ENCODE peak calls at places on chromosomes 5 and 9, in eight cellular contexts. F is transverse colon; G is dorsolateral prefrontal cortex; B is IMR-90; T is CD8-positive, alpha-beta T cell; Y is cardiac fibroblast; A is lower leg skin; J is suprapubic skin. K is an unnamed sample.

GRCh38 chr9:99118782-99119466 is 14.0 kb downstream of the TGFBR1 start:
- DNase-seq in F (peak; percentile 33), G (no peak), B (no peak), T (peak; percentile 71), Y (no peak), A (no peak), J (no peak), K (no peak)

GRCh38 chr9:114389612-114390368 is 2.0 kb upstream of the AKNA start:
- DNase-seq in F (no peak), G (no peak), B (no peak), T (peak; percentile 36), Y (no peak), A (no peak), J (no peak), K (no peak)

GRCh38 chr9:90003046-90003355 is 398.2 kb downstream of the GADD45G start:
- DNase-seq in F (no peak), G (no peak), B (no peak), T (no peak), Y (no peak), A (no peak), J (peak; percentile 67), K (no peak)

GRCh38 chr5:160298189-160298588 is 14.2 kb downstream of the CCNJL start:
- DNase-seq in F (no peak), G (no peak), B (no peak), T (no peak), Y (no peak), A (peak; percentile 48), J (peak; percentile 24), K (no peak)

GRCh38 chr5:161086456-161086855 is 234.4 kb upstream of the ATP10B start:
- DNase-seq in F (no peak), G (no peak), B (peak; percentile 3), T (no peak), Y (peak; percentile 17), A (no peak), J (no peak), K (no peak)

GRCh38 chr5:123125172-123125508 is 36.1 kb downstream of the PRDM6 start:
- DNase-seq in F (no peak), G (no peak), B (peak; percentile 63), T (no peak), Y (peak; percentile 64), A (no peak), J (no peak), K (peak; percentile 40)

GRCh38 chr5:131684051-131684450 is 49.0 kb upstream of the RAPGEF6 start:
- DNase-seq in F (no peak), G (no peak), B (peak; percentile 7), T (no peak), Y (no peak), A (no peak), J (no peak), K (no peak)

GRCh38 chr5:139549162-139549894 is 11.8 kb upstream of the UBE2D2 start:
- DNase-seq in F (no peak), G (no peak), B (no peak), T (no peak), Y (no peak), A (peak; percentile 73), J (no peak), K (no peak)

GRCh38 chr5:1003296-1003937 is 5.2 kb upstream of the NKD2 start:
- DNase-seq in F (peak; percentile 20), G (peak; percentile 27), B (no peak), T (peak; percentile 39), Y (peak; percentile 31), A (peak; percentile 89), J (peak; percentile 77), K (no peak)

GRCh38 chr5:124332273-124332672 is 414.2 kb downstream of the ZNF608 start:
- DNase-seq in F (no peak), G (no peak), B (no peak), T (no peak), Y (no peak), A (no peak), J (no peak), K (no peak)

GRCh38 chr5:179158556-179158955 is 98.4 kb downstream of the ZNF354C start:
- DNase-seq in F (no peak), G (peak; percentile 34), B (no peak), T (no peak), Y (no peak), A (no peak), J (peak; percentile 47), K (no peak)

GRCh38 chr5:65446682-65447081 is 35.0 kb downstream of the ADAMTS6 start:
- DNase-seq in F (no peak), G (no peak), B (no peak), T (no peak), Y (peak; percentile 21), A (no peak), J (no peak), K (no peak)

GRCh38 chr5:168227001-168227400 is 64.4 kb upstream of the WWC1 start:
- DNase-seq in F (no peak), G (no peak), B (no peak), T (no peak), Y (peak; percentile 16), A (no peak), J (no peak), K (no peak)

GRCh38 chr9:136011703-136012496 is 50.7 kb upstream of the UBAC1 start:
- DNase-seq in F (peak; percentile 60), G (no peak), B (peak; percentile 59), T (no peak), Y (peak; percentile 75), A (no peak), J (no peak), K (no peak)

GRCh38 chr5:362189-362588 is 40.7 kb downstream of the AHRR start:
- DNase-seq in F (no peak), G (no peak), B (no peak), T (no peak), Y (no peak), A (peak; percentile 54), J (peak; percentile 29), K (no peak)

GRCh38 chr5:95620870-95621838 is 1.3 kb downstream of the GPR150 start:
- DNase-seq in F (peak; percentile 32), G (no peak), B (no peak), T (peak; percentile 26), Y (peak; percentile 18), A (peak; percentile 86), J (no peak), K (no peak)

GRCh38 chr5:122095158-122095557 is 17.1 kb upstream of the LOX start:
- DNase-seq in F (no peak), G (no peak), B (no peak), T (no peak), Y (no peak), A (no peak), J (no peak), K (no peak)

DNA sequence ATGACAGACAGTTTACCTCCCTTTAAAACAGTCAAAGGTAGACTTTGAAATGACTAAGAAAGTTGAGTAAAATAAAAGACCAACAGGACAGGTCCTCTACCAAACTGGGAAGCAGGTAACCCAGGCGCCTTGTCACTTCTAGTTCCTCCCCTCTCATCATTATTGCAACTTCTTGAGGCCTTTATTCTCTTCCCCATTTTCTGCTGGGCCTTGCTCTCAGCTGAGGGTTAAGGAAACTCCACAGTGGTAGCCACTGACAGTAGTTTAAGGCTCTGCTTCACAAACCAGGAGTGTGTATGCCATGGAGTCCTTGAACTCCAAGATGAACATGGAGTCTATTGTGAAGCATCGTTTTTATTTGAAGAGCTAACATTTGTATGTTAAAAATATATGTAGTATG is 36.9 kb upstream of the TCERG1 start:
- DNase-seq in F (no peak), G (no peak), B (no peak), T (no peak), Y (no peak), A (no peak), J (no peak), K (no peak)
- H3K4me3 ChIP-seq in F (no peak overlapping the region), G (no peak overlapping the region), B (no peak overlapping the region), T (no peak overlapping the region), Y (no peak overlapping the region), A (no peak overlapping the region), J (no peak overlapping the region), K (no peak overlapping the region)

GRCh38 chr5:36724429-36725332 is 118.3 kb downstream of the SLC1A3 start:
- DNase-seq in F (peak; percentile 64), G (no peak), B (no peak), T (peak; percentile 31), Y (no peak), A (peak; percentile 86), J (no peak), K (no peak)
- H3K4me3 ChIP-seq in F (no peak overlapping the region), G (no peak overlapping the region), B (no peak overlapping the region), T (peak overlapping the region; percentile 16), Y (no peak overlapping the region), A (no peak overlapping the region), J (no peak overlapping the region), K (no peak overlapping the region)

GRCh38 chr5:32531885-32532520 is 53.4 kb upstream of the SUB1 start:
- DNase-seq in F (peak; percentile 22), G (no peak), B (peak; percentile 74), T (peak; percentile 52), Y (peak; percentile 69), A (peak; percentile 80), J (no peak), K (no peak)
- H3K4me3 ChIP-seq in F (no peak overlapping the region), G (no peak overlapping the region), B (no peak overlapping the region), T (peak overlapping the region; percentile 41), Y (peak overlapping the region; percentile 10), A (no peak overlapping the region), J (no peak overlapping the region), K (no peak overlapping the region)

GRCh38 chr9:100428871-100429654 is 2.1 kb downstream of the MSANTD3 start:
- DNase-seq in F (no peak), G (no peak), B (peak; percentile 100), T (no peak), Y (peak; percentile 100), A (no peak), J (no peak), K (peak; percentile 98)
- H3K4me3 ChIP-seq in F (no peak overlapping the region), G (peak overlapping the region; percentile 84), B (peak overlapping the region; percentile 66), T (no peak overlapping the region), Y (peak overlapping the region; percentile 75), A (no peak overlapping the region), J (no peak overlapping the region), K (peak overlapping the region; percentile 67)